ENCODE peak calls at places on chromosomes 4 and X, in seven cellular contexts. One of them, this sample, is unnamed.

GRCh38 chr4:165506780-165507305 is 128.0 kb downstream of the CPE start:
- DNase-seq in activated T-helper 1 cell treated with anti-CD3 and anti-CD28 coated beads, Interleukin-2, amount 50 U/mL, for 16 hours: no peak
- DNase-seq in HT-29: no peak
- DNase-seq in neuronal stem cell: no peak
- DNase-seq in Kasumi-1: no peak
- DNase-seq in ureter: no peak
- DNase-seq in GDM1: no peak
- DNase-seq in this sample: no peak

GRCh38 chr4:78766026-78766425 is 10.1 kb upstream of the BMP2K start:
- DNase-seq in GDM1: no peak
- DNase-seq in neuronal stem cell: no peak
- DNase-seq in HT-29: no peak
- DNase-seq in activated T-helper 1 cell treated with anti-CD3 and anti-CD28 coated beads, Interleukin-2, amount 50 U/mL, for 16 hours: no peak
- DNase-seq in ureter: no peak
- DNase-seq in Kasumi-1: no peak
- DNase-seq in this sample: no peak

GRCh38 chr4:37891221-37892159 is 606 bp downstream of the TBC1D1 start:
- DNase-seq in ureter: peak
- DNase-seq in neuronal stem cell: peak
- DNase-seq in GDM1: peak
- DNase-seq in HT-29: no peak
- DNase-seq in activated T-helper 1 cell treated with anti-CD3 and anti-CD28 coated beads, Interleukin-2, amount 50 U/mL, for 16 hours: peak
- DNase-seq in Kasumi-1: no peak
- DNase-seq in this sample: peak

GRCh38 chr4:100736651-100737450 is 219.0 kb upstream of the EMCN start:
- DNase-seq in ureter: no peak
- DNase-seq in HT-29: peak
- DNase-seq in neuronal stem cell: peak
- DNase-seq in activated T-helper 1 cell treated with anti-CD3 and anti-CD28 coated beads, Interleukin-2, amount 50 U/mL, for 16 hours: no peak
- DNase-seq in Kasumi-1: no peak
- DNase-seq in GDM1: no peak
- DNase-seq in this sample: no peak

GRCh38 chr4:54539500-54540029 is 118.2 kb upstream of the KIT start:
- DNase-seq in Kasumi-1: peak
- DNase-seq in GDM1: no peak
- DNase-seq in activated T-helper 1 cell treated with anti-CD3 and anti-CD28 coated beads, Interleukin-2, amount 50 U/mL, for 16 hours: no peak
- DNase-seq in neuronal stem cell: peak
- DNase-seq in ureter: peak
- DNase-seq in HT-29: peak
- DNase-seq in this sample: no peak

GRCh38 chr4:52657317-52657629 is 1.8 kb downstream of the USP46 start:
- DNase-seq in ureter: no peak
- DNase-seq in HT-29: no peak
- DNase-seq in GDM1: no peak
- DNase-seq in neuronal stem cell: no peak
- DNase-seq in activated T-helper 1 cell treated with anti-CD3 and anti-CD28 coated beads, Interleukin-2, amount 50 U/mL, for 16 hours: no peak
- DNase-seq in Kasumi-1: no peak
- DNase-seq in this sample: no peak

GRCh38 chr4:138851626-138852443 is 163.7 kb upstream of the NOCT start:
- DNase-seq in activated T-helper 1 cell treated with anti-CD3 and anti-CD28 coated beads, Interleukin-2, amount 50 U/mL, for 16 hours: no peak
- DNase-seq in GDM1: no peak
- DNase-seq in Kasumi-1: no peak
- DNase-seq in HT-29: no peak
- DNase-seq in ureter: no peak
- DNase-seq in neuronal stem cell: no peak
- DNase-seq in this sample: no peak

GRCh38 chr4:7802093-7802726 is 137.5 kb downstream of the AFAP1 start:
- DNase-seq in ureter: peak
- DNase-seq in neuronal stem cell: peak
- DNase-seq in HT-29: peak
- DNase-seq in Kasumi-1: peak
- DNase-seq in activated T-helper 1 cell treated with anti-CD3 and anti-CD28 coated beads, Interleukin-2, amount 50 U/mL, for 16 hours: peak
- DNase-seq in GDM1: peak
- DNase-seq in this sample: peak

GRCh38 chr4:4519296-4519898 is 22.5 kb downstream of the STX18 start:
- DNase-seq in GDM1: no peak
- DNase-seq in Kasumi-1: peak
- DNase-seq in activated T-helper 1 cell treated with anti-CD3 and anti-CD28 coated beads, Interleukin-2, amount 50 U/mL, for 16 hours: no peak
- DNase-seq in neuronal stem cell: no peak
- DNase-seq in ureter: no peak
- DNase-seq in HT-29: peak
- DNase-seq in this sample: no peak

GRCh38 chr4:134388351-134388750 is 186.8 kb upstream of the PABPC4L start:
- DNase-seq in Kasumi-1: no peak
- DNase-seq in GDM1: no peak
- DNase-seq in activated T-helper 1 cell treated with anti-CD3 and anti-CD28 coated beads, Interleukin-2, amount 50 U/mL, for 16 hours: no peak
- DNase-seq in HT-29: no peak
- DNase-seq in neuronal stem cell: no peak
- DNase-seq in ureter: no peak
- DNase-seq in this sample: no peak

GRCh38 chr4:138602664-138603063 is 360.5 kb upstream of the SLC7A11 start:
- DNase-seq in activated T-helper 1 cell treated with anti-CD3 and anti-CD28 coated beads, Interleukin-2, amount 50 U/mL, for 16 hours: no peak
- DNase-seq in HT-29: no peak
- DNase-seq in ureter: no peak
- DNase-seq in Kasumi-1: no peak
- DNase-seq in GDM1: no peak
- DNase-seq in neuronal stem cell: no peak
- DNase-seq in this sample: no peak

GRCh38 chrX:13220916-13221315 is 98.9 kb downstream of the ATXN3L start:
- DNase-seq in neuronal stem cell: no peak
- DNase-seq in GDM1: no peak
- DNase-seq in ureter: no peak
- DNase-seq in Kasumi-1: no peak
- DNase-seq in activated T-helper 1 cell treated with anti-CD3 and anti-CD28 coated beads, Interleukin-2, amount 50 U/mL, for 16 hours: no peak
- DNase-seq in HT-29: peak
- DNase-seq in this sample: no peak

GRCh38 chr4:138595731-138596465 is 353.7 kb upstream of the SLC7A11 start:
- DNase-seq in neuronal stem cell: no peak
- DNase-seq in activated T-helper 1 cell treated with anti-CD3 and anti-CD28 coated beads, Interleukin-2, amount 50 U/mL, for 16 hours: no peak
- DNase-seq in Kasumi-1: no peak
- DNase-seq in GDM1: no peak
- DNase-seq in HT-29: no peak
- DNase-seq in ureter: no peak
- DNase-seq in this sample: no peak

GRCh38 chr4:113958766-113959540 is 20.5 kb downstream of the ARSJ start:
- DNase-seq in ureter: no peak
- DNase-seq in neuronal stem cell: no peak
- DNase-seq in activated T-helper 1 cell treated with anti-CD3 and anti-CD28 coated beads, Interleukin-2, amount 50 U/mL, for 16 hours: no peak
- DNase-seq in GDM1: no peak
- DNase-seq in HT-29: peak
- DNase-seq in Kasumi-1: no peak
- DNase-seq in this sample: no peak

GRCh38 chrX:150227321-150227860 is 135.7 kb upstream of the MAMLD1 start:
- DNase-seq in activated T-helper 1 cell treated with anti-CD3 and anti-CD28 coated beads, Interleukin-2, amount 50 U/mL, for 16 hours: no peak
- DNase-seq in neuronal stem cell: no peak
- DNase-seq in HT-29: no peak
- DNase-seq in Kasumi-1: peak
- DNase-seq in GDM1: no peak
- DNase-seq in ureter: no peak
- DNase-seq in this sample: no peak

GRCh38 chr4:40987151-40987550 is 227.2 kb downstream of the APBB2 start:
- DNase-seq in activated T-helper 1 cell treated with anti-CD3 and anti-CD28 coated beads, Interleukin-2, amount 50 U/mL, for 16 hours: no peak
- DNase-seq in Kasumi-1: no peak
- DNase-seq in GDM1: no peak
- DNase-seq in HT-29: no peak
- DNase-seq in neuronal stem cell: no peak
- DNase-seq in ureter: no peak
- DNase-seq in this sample: no peak

GRCh38 chrX:49111846-49112245 is 11.7 kb downstream of the GPKOW start:
- DNase-seq in ureter: no peak
- DNase-seq in GDM1: no peak
- DNase-seq in HT-29: no peak
- DNase-seq in Kasumi-1: no peak
- DNase-seq in activated T-helper 1 cell treated with anti-CD3 and anti-CD28 coated beads, Interleukin-2, amount 50 U/mL, for 16 hours: no peak
- DNase-seq in neuronal stem cell: no peak
- DNase-seq in this sample: no peak

GRCh38 chr4:159010563-159011260 is 92.2 kb upstream of the RAPGEF2 start:
- DNase-seq in Kasumi-1: no peak
- DNase-seq in activated T-helper 1 cell treated with anti-CD3 and anti-CD28 coated beads, Interleukin-2, amount 50 U/mL, for 16 hours: no peak
- DNase-seq in neuronal stem cell: no peak
- DNase-seq in GDM1: no peak
- DNase-seq in ureter: peak
- DNase-seq in HT-29: no peak
- DNase-seq in this sample: no peak

GRCh38 chr4:53967971-53968370 is 96.4 kb downstream of the CHIC2 start:
- DNase-seq in HT-29: no peak
- DNase-seq in activated T-helper 1 cell treated with anti-CD3 and anti-CD28 coated beads, Interleukin-2, amount 50 U/mL, for 16 hours: no peak
- DNase-seq in neuronal stem cell: no peak
- DNase-seq in ureter: no peak
- DNase-seq in Kasumi-1: no peak
- DNase-seq in GDM1: no peak
- DNase-seq in this sample: no peak

GRCh38 chr4:6768539-6768905 is 14.0 kb upstream of the KIAA0232 start:
- DNase-seq in ureter: no peak
- DNase-seq in activated T-helper 1 cell treated with anti-CD3 and anti-CD28 coated beads, Interleukin-2, amount 50 U/mL, for 16 hours: no peak
- DNase-seq in GDM1: peak
- DNase-seq in neuronal stem cell: no peak
- DNase-seq in HT-29: no peak
- DNase-seq in Kasumi-1: peak
- DNase-seq in this sample: no peak

GRCh38 chr4:91064157-91064853 is 937.1 kb downstream of the CCSER1 start:
- DNase-seq in ureter: no peak
- DNase-seq in HT-29: peak
- DNase-seq in neuronal stem cell: peak
- DNase-seq in activated T-helper 1 cell treated with anti-CD3 and anti-CD28 coated beads, Interleukin-2, amount 50 U/mL, for 16 hours: no peak
- DNase-seq in GDM1: no peak
- DNase-seq in Kasumi-1: peak
- DNase-seq in this sample: no peak

GRCh38 chrX:45850775-45851433 is 650.2 kb upstream of the DIPK2B start:
- DNase-seq in activated T-helper 1 cell treated with anti-CD3 and anti-CD28 coated beads, Interleukin-2, amount 50 U/mL, for 16 hours: no peak
- DNase-seq in GDM1: peak
- DNase-seq in Kasumi-1: no peak
- DNase-seq in neuronal stem cell: no peak
- DNase-seq in ureter: no peak
- DNase-seq in HT-29: peak
- DNase-seq in this sample: peak

GRCh38 chrX:133413218-133413925 is 1.9 kb downstream of the GPC4 start:
- DNase-seq in neuronal stem cell: no peak
- DNase-seq in Kasumi-1: no peak
- DNase-seq in ureter: no peak
- DNase-seq in HT-29: no peak
- DNase-seq in activated T-helper 1 cell treated with anti-CD3 and anti-CD28 coated beads, Interleukin-2, amount 50 U/mL, for 16 hours: no peak
- DNase-seq in GDM1: no peak
- DNase-seq in this sample: no peak

GRCh38 chrX:110087485-110088356 is 84.8 kb downstream of the TMEM164 start:
- DNase-seq in ureter: no peak
- DNase-seq in GDM1: no peak
- DNase-seq in activated T-helper 1 cell treated with anti-CD3 and anti-CD28 coated beads, Interleukin-2, amount 50 U/mL, for 16 hours: no peak
- DNase-seq in neuronal stem cell: no peak
- DNase-seq in Kasumi-1: no peak
- DNase-seq in HT-29: peak
- DNase-seq in this sample: no peak

GRCh38 chr4:52861879-52862604 is at the start of gene RASL11B:
- DNase-seq in GDM1: peak
- DNase-seq in activated T-helper 1 cell treated with anti-CD3 and anti-CD28 coated beads, Interleukin-2, amount 50 U/mL, for 16 hours: peak
- DNase-seq in Kasumi-1: peak
- DNase-seq in HT-29: no peak
- DNase-seq in neuronal stem cell: peak
- DNase-seq in ureter: peak
- DNase-seq in this sample: peak

GRCh38 chrX:110241816-110242215 is 76.1 kb downstream of the AMMECR1 start:
- DNase-seq in activated T-helper 1 cell treated with anti-CD3 and anti-CD28 coated beads, Interleukin-2, amount 50 U/mL, for 16 hours: no peak
- DNase-seq in neuronal stem cell: no peak
- DNase-seq in ureter: no peak
- DNase-seq in GDM1: no peak
- DNase-seq in HT-29: no peak
- DNase-seq in Kasumi-1: no peak
- DNase-seq in this sample: no peak

GRCh38 chr4:106238819-106239420 is 77.1 kb downstream of the TBCK start:
- DNase-seq in HT-29: peak
- DNase-seq in neuronal stem cell: peak
- DNase-seq in GDM1: peak
- DNase-seq in Kasumi-1: peak
- DNase-seq in activated T-helper 1 cell treated with anti-CD3 and anti-CD28 coated beads, Interleukin-2, amount 50 U/mL, for 16 hours: no peak
- DNase-seq in ureter: no peak
- DNase-seq in this sample: no peak

GRCh38 chr4:165874799-165875371 is 1.8 kb downstream of the TLL1 start:
- DNase-seq in HT-29: no peak
- DNase-seq in GDM1: no peak
- DNase-seq in Kasumi-1: no peak
- DNase-seq in activated T-helper 1 cell treated with anti-CD3 and anti-CD28 coated beads, Interleukin-2, amount 50 U/mL, for 16 hours: no peak
- DNase-seq in ureter: no peak
- DNase-seq in neuronal stem cell: peak
- DNase-seq in this sample: no peak

GRCh38 chr4:9949573-9949972 is 71.7 kb downstream of the SLC2A9 start:
- DNase-seq in activated T-helper 1 cell treated with anti-CD3 and anti-CD28 coated beads, Interleukin-2, amount 50 U/mL, for 16 hours: no peak
- DNase-seq in ureter: peak
- DNase-seq in GDM1: no peak
- DNase-seq in neuronal stem cell: no peak
- DNase-seq in HT-29: no peak
- DNase-seq in Kasumi-1: no peak
- DNase-seq in this sample: no peak

GRCh38 chrX:130975947-130976346 is 72.9 kb upstream of the ENOX2 start:
- DNase-seq in ureter: no peak
- DNase-seq in HT-29: peak
- DNase-seq in GDM1: no peak
- DNase-seq in Kasumi-1: peak
- DNase-seq in neuronal stem cell: peak
- DNase-seq in activated T-helper 1 cell treated with anti-CD3 and anti-CD28 coated beads, Interleukin-2, amount 50 U/mL, for 16 hours: no peak
- DNase-seq in this sample: no peak

GRCh38 chrX:123860983-123861382 is 1.1 kb downstream of the XIAP start:
- DNase-seq in ureter: no peak
- DNase-seq in HT-29: peak
- DNase-seq in GDM1: no peak
- DNase-seq in neuronal stem cell: no peak
- DNase-seq in Kasumi-1: no peak
- DNase-seq in activated T-helper 1 cell treated with anti-CD3 and anti-CD28 coated beads, Interleukin-2, amount 50 U/mL, for 16 hours: no peak
- DNase-seq in this sample: no peak

GRCh38 chr4:61493470-61493869 is 293.3 kb downstream of the ADGRL3 start:
- DNase-seq in GDM1: no peak
- DNase-seq in Kasumi-1: no peak
- DNase-seq in ureter: no peak
- DNase-seq in neuronal stem cell: peak
- DNase-seq in HT-29: peak
- DNase-seq in activated T-helper 1 cell treated with anti-CD3 and anti-CD28 coated beads, Interleukin-2, amount 50 U/mL, for 16 hours: no peak
- DNase-seq in this sample: no peak

GRCh38 chr4:95129708-95130343 is 372.1 kb downstream of the BMPR1B start:
- DNase-seq in activated T-helper 1 cell treated with anti-CD3 and anti-CD28 coated beads, Interleukin-2, amount 50 U/mL, for 16 hours: no peak
- DNase-seq in GDM1: no peak
- DNase-seq in ureter: peak
- DNase-seq in Kasumi-1: peak
- DNase-seq in HT-29: peak
- DNase-seq in neuronal stem cell: no peak
- DNase-seq in this sample: no peak

GRCh38 chr4:20890752-20891151 is 190.5 kb downstream of the PACRGL start:
- DNase-seq in HT-29: no peak
- DNase-seq in activated T-helper 1 cell treated with anti-CD3 and anti-CD28 coated beads, Interleukin-2, amount 50 U/mL, for 16 hours: no peak
- DNase-seq in neuronal stem cell: no peak
- DNase-seq in Kasumi-1: no peak
- DNase-seq in ureter: no peak
- DNase-seq in GDM1: no peak
- DNase-seq in this sample: no peak

GRCh38 chrX:25925956-25926355 is 212.2 kb upstream of the MAGEB18 start:
- DNase-seq in GDM1: no peak
- DNase-seq in Kasumi-1: no peak
- DNase-seq in ureter: no peak
- DNase-seq in HT-29: no peak
- DNase-seq in activated T-helper 1 cell treated with anti-CD3 and anti-CD28 coated beads, Interleukin-2, amount 50 U/mL, for 16 hours: no peak
- DNase-seq in neuronal stem cell: no peak
- DNase-seq in this sample: no peak

This sample was measured in KG1.